ENCODE peak calls at places on chromosomes 5 and 9, in four cellular contexts. L is HepG2, E is neural progenitor cell, S is GM23248. O is an unnamed sample.
A peak's percentile ranks its signal among the peaks of the same experiment; 100 is the strongest.

GRCh38 chr9:97668485-97668884 is 28.7 kb downstream of the XPA start:
- DNase-seq in S (no peak), E (no peak), L (no peak), O (no peak)

GRCh38 chr5:115033861-115034260 is 135.8 kb downstream of the TRIM36 start:
- DNase-seq in E (peak; percentile 30), L (peak; percentile 6), S (peak; percentile 21), O (no peak)

GRCh38 chr9:103942171-103942570 is 151.9 kb upstream of the SMC2 start:
- DNase-seq in S (no peak), E (no peak), L (no peak), O (no peak)

GRCh38 chr5:79702606-79703380 is 13.2 kb downstream of the CMYA5 start:
- DNase-seq in S (peak; percentile 68), E (peak; percentile 49), L (peak; percentile 10), O (peak; percentile 34)

GRCh38 chr5:151775025-151775606 is 3.4 kb downstream of the G3BP1 start:
- DNase-seq in L (no peak), E (no peak), S (no peak), O (no peak)

GRCh38 chr5:80931423-80931822 is 28.7 kb upstream of the RASGRF2 start:
- DNase-seq in E (no peak), S (no peak), L (no peak), O (no peak)

GRCh38 chr9:93589688-93590087 is 13.3 kb downstream of the PHF2 start:
- DNase-seq in L (peak; percentile 83), S (peak; percentile 46), E (peak; percentile 40), O (no peak)

GRCh38 chr9:134947265-134947955 is 29.7 kb upstream of the FCN1 start:
- DNase-seq in S (no peak), L (no peak), E (no peak), O (no peak)

GRCh38 chr9:136043386-136044054 is 51.6 kb downstream of the NACC2 start:
- DNase-seq in S (no peak), E (no peak), L (no peak), O (no peak)

GRCh38 chr5:21254161-21254560 is 1266.2 kb upstream of the CDH18 start:
- DNase-seq in S (no peak), E (no peak), L (no peak), O (no peak)

GRCh38 chr5:410911-411517 is 32.0 kb upstream of the EXOC3 start:
- DNase-seq in E (no peak), L (no peak), S (no peak), O (no peak)

GRCh38 chr5:146877783-146878470 is 630 bp downstream of the PPP2R2B start:
- DNase-seq in S (peak; percentile 43), E (peak; percentile 76), L (no peak), O (no peak)
- TF ChIP-seq EZH2 in S (no peak), E (no peak), L (peak; percentile 72), O (no peak)

DNA sequence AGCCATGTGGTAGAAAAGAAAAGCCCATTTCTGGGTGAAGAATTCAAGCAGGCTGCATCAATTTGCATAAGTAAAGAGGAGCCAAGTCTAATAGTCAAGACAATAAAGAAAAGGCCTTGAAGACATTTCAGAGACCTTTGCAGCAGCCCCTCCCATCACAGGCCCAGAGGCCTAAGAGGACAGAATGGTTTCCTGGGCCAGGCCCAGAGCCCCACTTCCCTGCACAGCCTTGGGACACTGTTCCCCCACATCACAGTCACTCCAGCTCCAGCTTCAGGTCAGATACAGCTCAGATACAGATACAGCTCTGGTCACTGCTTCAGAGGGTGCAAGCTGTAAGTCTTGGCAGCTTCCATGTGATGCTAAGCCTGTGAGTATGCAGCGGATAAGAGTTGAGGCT is 29.1 kb downstream of the PLGRKT start:
- DNase-seq in L (no peak), S (no peak), E (no peak), O (no peak)
- H3K9me3 ChIP-seq in L (peaks cover 16% of the 10 kb centered on the region), S (peaks cover 4% of the 10 kb centered on the region), E (no peaks in the 10 kb centered on the region), O (peaks cover 8% of the 10 kb centered on the region)

GRCh38 chr9:129550199-129550839 is 70.6 kb downstream of the C9orf50 start:
- DNase-seq in S (peak; percentile 90), L (no peak), E (peak; percentile 82), O (peak; percentile 42)
- H3K9ac ChIP-seq in S (peak overlapping the region; percentile 80), L (no peak overlapping the region), E (peak overlapping the region; percentile 43), O (peak overlapping the region; percentile 27)

GRCh38 chr9:21404146-21404545 is 4.8 kb upstream of the IFNA8 start:
- DNase-seq in L (no peak), E (no peak), S (peak; percentile 15), O (no peak)

GRCh38 chr9:21413089-21414023 is 4.4 kb downstream of the IFNA8 start:
- DNase-seq in S (peak; percentile 12), L (no peak), E (peak; percentile 13), O (no peak)

GRCh38 chr9:21412109-21412508 is 3.2 kb downstream of the IFNA8 start:
- DNase-seq in S (no peak), L (no peak), E (no peak), O (no peak)

GRCh38 chr9:21414220-21414940 is 5.5 kb downstream of the IFNA8 start:
- DNase-seq in E (no peak), S (no peak), L (no peak), O (no peak)

DNA sequence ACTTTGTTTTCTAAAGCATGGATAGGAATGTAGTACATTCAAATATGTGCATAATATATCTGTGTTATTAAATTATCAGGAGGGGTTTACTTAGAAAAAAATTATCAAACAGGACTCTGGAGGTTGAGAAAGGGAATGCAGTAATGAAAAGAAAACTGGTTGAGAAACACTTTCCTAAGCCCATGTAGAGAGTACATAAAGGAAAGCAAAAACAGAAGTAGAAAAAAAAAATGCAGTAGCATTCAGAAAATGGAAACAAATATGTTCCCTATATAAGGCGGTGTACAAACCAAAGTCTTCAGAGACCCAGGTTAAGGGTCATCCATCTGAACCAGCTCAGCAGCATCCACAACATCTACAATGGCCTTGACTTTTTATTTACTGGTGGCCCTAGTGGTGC is at the start of gene IFNA8:
- DNase-seq in E (no peak), S (no peak), L (no peak), O (no peak)
- TF ChIP-seq EZH2 in E (no peak), S (no peak), L (no peak), O (no peak)

DNA sequence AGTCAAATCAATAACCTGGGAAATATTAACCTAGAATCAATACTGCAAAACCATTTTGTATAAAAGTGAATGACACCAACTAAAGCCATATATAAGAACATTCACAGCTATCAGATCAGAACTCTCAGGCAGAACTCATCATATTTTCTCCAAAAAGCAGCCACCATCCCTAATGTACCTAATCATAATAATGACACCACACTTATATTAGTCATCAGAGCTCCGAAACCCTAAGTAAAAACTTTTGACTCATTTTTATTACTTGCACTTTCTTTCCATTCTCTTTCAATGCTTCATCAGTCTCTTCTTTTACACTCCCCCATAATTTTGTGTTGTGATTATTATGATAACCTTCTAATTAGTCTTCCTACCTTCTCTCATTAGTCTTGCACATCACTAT is 45.3 kb downstream of the INSL6 start:
- DNase-seq in S (peak; percentile 51), L (no peak), E (no peak), O (no peak)
- H3K9me3 ChIP-seq in S (no peaks in the 10 kb centered on the region), L (no peaks in the 10 kb centered on the region), E (no peaks in the 10 kb centered on the region), O (no peaks in the 10 kb centered on the region)

DNA sequence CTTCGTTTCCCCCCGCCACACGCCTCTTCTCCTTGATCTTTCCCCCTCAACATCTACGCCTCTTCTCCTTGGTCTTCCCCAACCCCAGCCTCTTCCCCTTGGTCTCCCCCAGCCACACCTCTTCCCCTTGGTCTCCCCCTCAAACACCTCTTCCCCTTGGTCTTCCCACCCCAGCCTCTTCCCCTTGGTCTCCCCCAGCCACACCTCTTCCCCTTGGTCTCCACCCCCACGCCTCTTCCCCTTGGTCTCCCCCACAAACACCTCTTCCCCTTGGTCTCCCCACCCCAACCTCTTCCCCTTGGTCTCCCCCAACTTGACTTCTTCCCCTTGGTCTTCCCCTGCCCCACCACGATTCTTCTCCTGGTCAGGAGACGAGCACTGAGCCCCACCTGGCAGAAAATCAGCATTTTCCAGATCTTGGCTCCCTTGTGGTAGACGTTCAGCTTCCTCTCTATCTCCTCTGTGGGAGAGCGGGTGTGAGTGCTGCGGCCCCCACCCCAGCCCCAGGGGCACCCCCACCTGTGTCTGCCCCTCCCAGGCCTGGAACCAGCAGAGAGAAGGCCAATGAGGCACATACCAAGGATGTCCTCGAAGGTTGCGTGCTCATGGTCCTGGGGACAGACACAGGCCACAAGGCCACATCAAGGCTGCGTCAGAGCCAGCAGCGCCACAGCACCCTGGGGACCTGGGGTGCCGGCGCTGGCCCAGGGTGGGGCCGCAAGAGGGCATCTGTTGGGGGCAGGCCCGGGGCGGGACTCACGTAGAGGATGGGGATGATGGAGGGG is 7.0 kb downstream of the NSMF start:
- DNase-seq in E (no peak), L (no peak), S (no peak), O (no peak)
- H3K9ac ChIP-seq in E (no peak overlapping the region), L (no peak overlapping the region), S (no peak overlapping the region), O (no peak overlapping the region)